ENCODE peak calls at places on chromosome 5, in four cellular contexts. One of them, this sample, is unnamed.
A peak's percentile ranks its signal among the peaks of the same experiment; 100 is the strongest.

GRCh38 chr5:33936381-33937016 is at the start of gene RXFP3:
- DNase-seq in NCI-H345: peak; percentile 55
- DNase-seq in activated CD4-positive, alpha-beta T cell treated with anti-CD3 and anti-CD28 coated beads, Interleukin-2, amount 50 U/mL, for 24 hours: no peak
- DNase-seq in stimulated activated CD4-positive, alpha-beta T cell treated with anti-CD3 and anti-CD28 coated beads, Interleukin-12 subunit alpha, Interleukin-12 subunit beta, amount 100 ng/mL, for 4 hours: no peak
- DNase-seq in this sample: peak; percentile 23

GRCh38 chr5:60700347-60700815 is 415 bp upstream of the DEPDC1B start:
- DNase-seq in NCI-H345: peak; percentile 75
- DNase-seq in activated CD4-positive, alpha-beta T cell treated with anti-CD3 and anti-CD28 coated beads, Interleukin-2, amount 50 U/mL, for 24 hours: no peak
- DNase-seq in stimulated activated CD4-positive, alpha-beta T cell treated with anti-CD3 and anti-CD28 coated beads, Interleukin-12 subunit alpha, Interleukin-12 subunit beta, amount 100 ng/mL, for 4 hours: no peak
- DNase-seq in this sample: no peak

GRCh38 chr5:127863161-127863560 is 160.0 kb downstream of the CCDC192 start:
- DNase-seq in NCI-H345: no peak
- DNase-seq in activated CD4-positive, alpha-beta T cell treated with anti-CD3 and anti-CD28 coated beads, Interleukin-2, amount 50 U/mL, for 24 hours: no peak
- DNase-seq in stimulated activated CD4-positive, alpha-beta T cell treated with anti-CD3 and anti-CD28 coated beads, Interleukin-12 subunit alpha, Interleukin-12 subunit beta, amount 100 ng/mL, for 4 hours: no peak
- DNase-seq in this sample: no peak

GRCh38 chr5:165188555-165189260 is 1683.3 kb downstream of the MAT2B start:
- DNase-seq in NCI-H345: no peak
- DNase-seq in activated CD4-positive, alpha-beta T cell treated with anti-CD3 and anti-CD28 coated beads, Interleukin-2, amount 50 U/mL, for 24 hours: no peak
- DNase-seq in stimulated activated CD4-positive, alpha-beta T cell treated with anti-CD3 and anti-CD28 coated beads, Interleukin-12 subunit alpha, Interleukin-12 subunit beta, amount 100 ng/mL, for 4 hours: no peak
- DNase-seq in this sample: no peak

GRCh38 chr5:959581-960531 is 48.7 kb upstream of the NKD2 start:
- DNase-seq in NCI-H345: no peak
- DNase-seq in activated CD4-positive, alpha-beta T cell treated with anti-CD3 and anti-CD28 coated beads, Interleukin-2, amount 50 U/mL, for 24 hours: no peak
- DNase-seq in stimulated activated CD4-positive, alpha-beta T cell treated with anti-CD3 and anti-CD28 coated beads, Interleukin-12 subunit alpha, Interleukin-12 subunit beta, amount 100 ng/mL, for 4 hours: no peak
- DNase-seq in this sample: no peak

GRCh38 chr5:142472306-142472951 is 147.6 kb upstream of the SPRY4 start:
- DNase-seq in NCI-H345: no peak
- DNase-seq in activated CD4-positive, alpha-beta T cell treated with anti-CD3 and anti-CD28 coated beads, Interleukin-2, amount 50 U/mL, for 24 hours: peak; percentile 55
- DNase-seq in stimulated activated CD4-positive, alpha-beta T cell treated with anti-CD3 and anti-CD28 coated beads, Interleukin-12 subunit alpha, Interleukin-12 subunit beta, amount 100 ng/mL, for 4 hours: peak; percentile 25
- DNase-seq in this sample: no peak

GRCh38 chr5:617896-618295 is 5.8 kb downstream of the CEP72 start:
- DNase-seq in NCI-H345: no peak
- DNase-seq in activated CD4-positive, alpha-beta T cell treated with anti-CD3 and anti-CD28 coated beads, Interleukin-2, amount 50 U/mL, for 24 hours: no peak
- DNase-seq in stimulated activated CD4-positive, alpha-beta T cell treated with anti-CD3 and anti-CD28 coated beads, Interleukin-12 subunit alpha, Interleukin-12 subunit beta, amount 100 ng/mL, for 4 hours: no peak
- DNase-seq in this sample: no peak

GRCh38 chr5:159907689-159908088 is 8.6 kb upstream of the ADRA1B start:
- DNase-seq in NCI-H345: no peak
- DNase-seq in activated CD4-positive, alpha-beta T cell treated with anti-CD3 and anti-CD28 coated beads, Interleukin-2, amount 50 U/mL, for 24 hours: no peak
- DNase-seq in stimulated activated CD4-positive, alpha-beta T cell treated with anti-CD3 and anti-CD28 coated beads, Interleukin-12 subunit alpha, Interleukin-12 subunit beta, amount 100 ng/mL, for 4 hours: no peak
- DNase-seq in this sample: no peak

GRCh38 chr5:44336708-44337107 is 52.5 kb downstream of the FGF10 start:
- DNase-seq in NCI-H345: no peak
- DNase-seq in activated CD4-positive, alpha-beta T cell treated with anti-CD3 and anti-CD28 coated beads, Interleukin-2, amount 50 U/mL, for 24 hours: no peak
- DNase-seq in stimulated activated CD4-positive, alpha-beta T cell treated with anti-CD3 and anti-CD28 coated beads, Interleukin-12 subunit alpha, Interleukin-12 subunit beta, amount 100 ng/mL, for 4 hours: no peak
- DNase-seq in this sample: no peak

GRCh38 chr5:86786955-86787354 is 169.2 kb downstream of the COX7C start:
- DNase-seq in NCI-H345: no peak
- DNase-seq in activated CD4-positive, alpha-beta T cell treated with anti-CD3 and anti-CD28 coated beads, Interleukin-2, amount 50 U/mL, for 24 hours: no peak
- DNase-seq in stimulated activated CD4-positive, alpha-beta T cell treated with anti-CD3 and anti-CD28 coated beads, Interleukin-12 subunit alpha, Interleukin-12 subunit beta, amount 100 ng/mL, for 4 hours: no peak
- DNase-seq in this sample: no peak

GRCh38 chr5:87210076-87210475 is 57.6 kb upstream of the RASA1 start:
- DNase-seq in NCI-H345: no peak
- DNase-seq in activated CD4-positive, alpha-beta T cell treated with anti-CD3 and anti-CD28 coated beads, Interleukin-2, amount 50 U/mL, for 24 hours: no peak
- DNase-seq in stimulated activated CD4-positive, alpha-beta T cell treated with anti-CD3 and anti-CD28 coated beads, Interleukin-12 subunit alpha, Interleukin-12 subunit beta, amount 100 ng/mL, for 4 hours: no peak
- DNase-seq in this sample: no peak

GRCh38 chr5:63878788-63879187 is 83.5 kb downstream of the HTR1A start:
- DNase-seq in NCI-H345: no peak
- DNase-seq in activated CD4-positive, alpha-beta T cell treated with anti-CD3 and anti-CD28 coated beads, Interleukin-2, amount 50 U/mL, for 24 hours: no peak
- DNase-seq in stimulated activated CD4-positive, alpha-beta T cell treated with anti-CD3 and anti-CD28 coated beads, Interleukin-12 subunit alpha, Interleukin-12 subunit beta, amount 100 ng/mL, for 4 hours: no peak
- DNase-seq in this sample: no peak

GRCh38 chr5:35803221-35803651 is 53.5 kb upstream of the IL7R start:
- DNase-seq in NCI-H345: no peak
- DNase-seq in activated CD4-positive, alpha-beta T cell treated with anti-CD3 and anti-CD28 coated beads, Interleukin-2, amount 50 U/mL, for 24 hours: no peak
- DNase-seq in stimulated activated CD4-positive, alpha-beta T cell treated with anti-CD3 and anti-CD28 coated beads, Interleukin-12 subunit alpha, Interleukin-12 subunit beta, amount 100 ng/mL, for 4 hours: no peak
- DNase-seq in this sample: peak; percentile 79

GRCh38 chr5:102722930-102723329 is 32.2 kb upstream of the PAM start:
- DNase-seq in NCI-H345: no peak
- DNase-seq in activated CD4-positive, alpha-beta T cell treated with anti-CD3 and anti-CD28 coated beads, Interleukin-2, amount 50 U/mL, for 24 hours: no peak
- DNase-seq in stimulated activated CD4-positive, alpha-beta T cell treated with anti-CD3 and anti-CD28 coated beads, Interleukin-12 subunit alpha, Interleukin-12 subunit beta, amount 100 ng/mL, for 4 hours: no peak
- DNase-seq in this sample: no peak

GRCh38 chr5:138649316-138649720 is 74.1 kb upstream of the HSPA9 start:
- DNase-seq in NCI-H345: no peak
- DNase-seq in activated CD4-positive, alpha-beta T cell treated with anti-CD3 and anti-CD28 coated beads, Interleukin-2, amount 50 U/mL, for 24 hours: no peak
- DNase-seq in stimulated activated CD4-positive, alpha-beta T cell treated with anti-CD3 and anti-CD28 coated beads, Interleukin-12 subunit alpha, Interleukin-12 subunit beta, amount 100 ng/mL, for 4 hours: no peak
- DNase-seq in this sample: peak; percentile 65

GRCh38 chr5:116361171-116361967 is 213.3 kb downstream of the SEMA6A start:
- DNase-seq in NCI-H345: peak; percentile 70
- DNase-seq in activated CD4-positive, alpha-beta T cell treated with anti-CD3 and anti-CD28 coated beads, Interleukin-2, amount 50 U/mL, for 24 hours: no peak
- DNase-seq in stimulated activated CD4-positive, alpha-beta T cell treated with anti-CD3 and anti-CD28 coated beads, Interleukin-12 subunit alpha, Interleukin-12 subunit beta, amount 100 ng/mL, for 4 hours: no peak
- DNase-seq in this sample: peak; percentile 86

GRCh38 chr5:178685386-178686059 is 44.9 kb downstream of the ZNF354A start:
- DNase-seq in NCI-H345: no peak
- DNase-seq in activated CD4-positive, alpha-beta T cell treated with anti-CD3 and anti-CD28 coated beads, Interleukin-2, amount 50 U/mL, for 24 hours: no peak
- DNase-seq in stimulated activated CD4-positive, alpha-beta T cell treated with anti-CD3 and anti-CD28 coated beads, Interleukin-12 subunit alpha, Interleukin-12 subunit beta, amount 100 ng/mL, for 4 hours: no peak
- DNase-seq in this sample: no peak

GRCh38 chr5:127096328-127096993 is 23.2 kb upstream of the C5orf63 start:
- DNase-seq in NCI-H345: no peak
- DNase-seq in activated CD4-positive, alpha-beta T cell treated with anti-CD3 and anti-CD28 coated beads, Interleukin-2, amount 50 U/mL, for 24 hours: no peak
- DNase-seq in stimulated activated CD4-positive, alpha-beta T cell treated with anti-CD3 and anti-CD28 coated beads, Interleukin-12 subunit alpha, Interleukin-12 subunit beta, amount 100 ng/mL, for 4 hours: no peak
- DNase-seq in this sample: no peak